ENCODE peak calls at places on chromosome 14, in five cellular contexts. D is AG08395, X is neuronal stem cell, I is nephron progenitor cell, S is GM23248. K is an unnamed sample.

GRCh38 chr14:74599201-74599809 is 12.7 kb downstream of the LTBP2 start:
- DNase-seq in D (no peak), X (no peak), I (no peak), S (peak), K (peak)

GRCh38 chr14:80388980-80389711 is 177.8 kb upstream of the DIO2 start:
- DNase-seq in D (peak), X (no peak), I (no peak), S (peak), K (peak)

GRCh38 chr14:99644723-99645544 is at the start of gene HHIPL1:
- DNase-seq in D (peak), X (no peak), I (peak), S (peak), K (no peak)

GRCh38 chr14:57382283-57382682 is 8.1 kb upstream of the NAA30 start:
- DNase-seq in D (peak), X (no peak), I (no peak), S (peak), K (peak)

GRCh38 chr14:49598182-49598478 is 610 bp upstream of the LRR1 start:
- DNase-seq in D (peak), X (no peak), I (peak), S (no peak), K (no peak)

GRCh38 chr14:104303705-104304425 is 165.5 kb downstream of the KIF26A start:
- DNase-seq in D (no peak), X (no peak), I (no peak), S (no peak), K (no peak)

GRCh38 chr14:100017578-100017977 is 47.6 kb upstream of the EVL start:
- DNase-seq in D (no peak), X (no peak), I (no peak), S (peak), K (no peak)

GRCh38 chr14:62722406-62722805 is 322.9 kb downstream of the KCNH5 start:
- DNase-seq in D (no peak), X (no peak), I (no peak), S (no peak), K (no peak)

GRCh38 chr14:95289323-95290010 is 30.2 kb downstream of the CLMN start:
- DNase-seq in D (no peak), X (no peak), I (no peak), S (no peak), K (no peak)

GRCh38 chr14:93964281-93964680 is 12.1 kb downstream of the ASB2 start:
- DNase-seq in D (no peak), X (no peak), I (no peak), S (no peak), K (no peak)

GRCh38 chr14:44979740-44980346 is 17.9 kb downstream of the TOGARAM1 start:
- DNase-seq in D (no peak), X (no peak), I (no peak), S (no peak), K (no peak)

GRCh38 chr14:52068741-52069616 is at the start of gene NID2:
- DNase-seq in D (peak), X (peak), I (peak), S (peak), K (peak)

GRCh38 chr14:64467131-64467530 is 1.8 kb downstream of the AKAP5 start:
- DNase-seq in D (no peak), X (no peak), I (no peak), S (no peak), K (no peak)

GRCh38 chr14:69631509-69631908 is 20.1 kb downstream of the SUSD6 start:
- DNase-seq in D (peak), X (no peak), I (no peak), S (peak), K (no peak)

GRCh38 chr14:20757963-20758362 is 10.2 kb upstream of the EDDM3B start:
- DNase-seq in D (no peak), X (no peak), I (peak), S (no peak), K (no peak)

GRCh38 chr14:94180655-94181271 is 6.6 kb downstream of the PPP4R4 start:
- DNase-seq in D (peak), X (peak), I (no peak), S (peak), K (peak)

GRCh38 chr14:104356738-104357688 is 218.6 kb downstream of the KIF26A start:
- DNase-seq in D (no peak), X (no peak), I (no peak), S (no peak), K (no peak)

GRCh38 chr14:49405291-49405690 is 180.9 kb downstream of the RPS29 start:
- DNase-seq in D (no peak), X (no peak), I (no peak), S (peak), K (peak)

GRCh38 chr14:96851694-96852381 is 54.7 kb downstream of the VRK1 start:
- DNase-seq in D (no peak), X (no peak), I (no peak), S (no peak), K (no peak)

GRCh38 chr14:34064349-34064748 is 113.5 kb upstream of the EGLN3 start:
- DNase-seq in D (peak), X (no peak), I (no peak), S (peak), K (peak)

GRCh38 chr14:72186461-72187035 is 254.3 kb downstream of the RGS6 start:
- DNase-seq in D (no peak), X (no peak), I (no peak), S (no peak), K (no peak)

GRCh38 chr14:69636051-69636639 is 24.7 kb downstream of the SUSD6 start:
- DNase-seq in D (no peak), X (no peak), I (no peak), S (no peak), K (no peak)

GRCh38 chr14:88985654-88986053 is 161.2 kb downstream of the TTC8 start:
- DNase-seq in D (no peak), X (no peak), I (no peak), S (no peak), K (no peak)

GRCh38 chr14:55107766-55108554 is 21.1 kb upstream of the LGALS3 start:
- DNase-seq in D (peak), X (no peak), I (no peak), S (peak), K (peak)

GRCh38 chr14:99603471-99603933 is 505 bp downstream of the CCDC85C start:
- DNase-seq in D (no peak), X (no peak), I (peak), S (peak), K (no peak)

GRCh38 chr14:60245316-60246177 is 3.5 kb upstream of the PPM1A start:
- DNase-seq in D (no peak), X (no peak), I (no peak), S (no peak), K (no peak)

GRCh38 chr14:36605506-36605857 is 23.1 kb upstream of the NKX2-8 start:
- DNase-seq in D (peak), X (no peak), I (no peak), S (peak), K (no peak)

GRCh38 chr14:89740241-89740640 is 214.3 kb downstream of the EFCAB11 start:
- DNase-seq in D (no peak), X (no peak), I (no peak), S (no peak), K (no peak)

GRCh38 chr14:70525691-70526090 is 9.1 kb downstream of the ADAM20 start:
- DNase-seq in D (no peak), X (no peak), I (no peak), S (no peak), K (no peak)

GRCh38 chr14:57739543-57739942 is 126.3 kb downstream of the SLC35F4 start:
- DNase-seq in D (no peak), X (no peak), I (no peak), S (no peak), K (no peak)

GRCh38 chr14:74875204-74875603 is 741 bp downstream of the PROX2 start:
- DNase-seq in D (no peak), X (no peak), I (no peak), S (no peak), K (no peak)

K was measured in stromal cell of bone marrow.